ENCODE peak calls at places on chromosomes 1 and 21, in nine cellular contexts. One of them, this sample, is unnamed.

GRCh38 chr21:41466024-41466820 is 40.2 kb downstream of the MX1 start:
- DNase-seq in G401: no peak
- DNase-seq in HCEC 1CT: no peak
- DNase-seq in cardiac fibroblast: no peak
- DNase-seq in NCI-H748 treated with DMSO at 0.1 percent for 48 hours: no peak
- DNase-seq in AG09309: no peak
- DNase-seq in MCF 10A: no peak
- DNase-seq in stimulated activated CD8-positive, alpha-beta memory T cell treated with anti-CD3 and anti-CD28 coated beads, Interleukin-7, amount 100 ng/mL, for 1 hour: no peak
- DNase-seq in AG08395: no peak
- DNase-seq in this sample: no peak

GRCh38 chr21:39094847-39095525 is 88.3 kb downstream of the PSMG1 start:
- DNase-seq in NCI-H748 treated with DMSO at 0.1 percent for 48 hours: no peak
- DNase-seq in stimulated activated CD8-positive, alpha-beta memory T cell treated with anti-CD3 and anti-CD28 coated beads, Interleukin-7, amount 100 ng/mL, for 1 hour: no peak
- DNase-seq in AG08395: no peak
- DNase-seq in G401: no peak
- DNase-seq in MCF 10A: no peak
- DNase-seq in HCEC 1CT: peak
- DNase-seq in AG09309: peak
- DNase-seq in cardiac fibroblast: peak
- DNase-seq in this sample: peak

GRCh38 chr1:229109320-229109761 is 161.6 kb upstream of the RAB4A start:
- DNase-seq in cardiac fibroblast: no peak
- DNase-seq in NCI-H748 treated with DMSO at 0.1 percent for 48 hours: no peak
- DNase-seq in stimulated activated CD8-positive, alpha-beta memory T cell treated with anti-CD3 and anti-CD28 coated beads, Interleukin-7, amount 100 ng/mL, for 1 hour: no peak
- DNase-seq in AG08395: no peak
- DNase-seq in G401: no peak
- DNase-seq in HCEC 1CT: no peak
- DNase-seq in MCF 10A: no peak
- DNase-seq in AG09309: no peak
- DNase-seq in this sample: no peak

GRCh38 chr1:92749024-92749634 is 35.8 kb downstream of the EVI5 start:
- DNase-seq in AG09309: no peak
- DNase-seq in cardiac fibroblast: peak
- DNase-seq in MCF 10A: peak
- DNase-seq in AG08395: peak
- DNase-seq in HCEC 1CT: peak
- DNase-seq in stimulated activated CD8-positive, alpha-beta memory T cell treated with anti-CD3 and anti-CD28 coated beads, Interleukin-7, amount 100 ng/mL, for 1 hour: no peak
- DNase-seq in G401: peak
- DNase-seq in NCI-H748 treated with DMSO at 0.1 percent for 48 hours: peak
- DNase-seq in this sample: peak

GRCh38 chr21:45456014-45456835 is 51.3 kb downstream of the COL18A1 start:
- DNase-seq in cardiac fibroblast: no peak
- DNase-seq in stimulated activated CD8-positive, alpha-beta memory T cell treated with anti-CD3 and anti-CD28 coated beads, Interleukin-7, amount 100 ng/mL, for 1 hour: no peak
- DNase-seq in NCI-H748 treated with DMSO at 0.1 percent for 48 hours: no peak
- DNase-seq in MCF 10A: no peak
- DNase-seq in AG09309: no peak
- DNase-seq in G401: no peak
- DNase-seq in AG08395: no peak
- DNase-seq in HCEC 1CT: no peak
- DNase-seq in this sample: no peak

GRCh38 chr1:54800899-54801759 is at the start of gene TTC22:
- DNase-seq in stimulated activated CD8-positive, alpha-beta memory T cell treated with anti-CD3 and anti-CD28 coated beads, Interleukin-7, amount 100 ng/mL, for 1 hour: peak
- DNase-seq in NCI-H748 treated with DMSO at 0.1 percent for 48 hours: no peak
- DNase-seq in G401: no peak
- DNase-seq in HCEC 1CT: no peak
- DNase-seq in cardiac fibroblast: peak
- DNase-seq in MCF 10A: peak
- DNase-seq in AG08395: peak
- DNase-seq in AG09309: no peak
- DNase-seq in this sample: no peak

GRCh38 chr1:115089443-115090340 is at the start of gene TSPAN2:
- DNase-seq in cardiac fibroblast: peak
- DNase-seq in MCF 10A: no peak
- DNase-seq in HCEC 1CT: peak
- DNase-seq in G401: peak
- DNase-seq in AG08395: peak
- DNase-seq in AG09309: no peak
- DNase-seq in NCI-H748 treated with DMSO at 0.1 percent for 48 hours: peak
- DNase-seq in stimulated activated CD8-positive, alpha-beta memory T cell treated with anti-CD3 and anti-CD28 coated beads, Interleukin-7, amount 100 ng/mL, for 1 hour: peak
- DNase-seq in this sample: no peak

GRCh38 chr1:152160553-152160952 is 1.5 kb upstream of the RPTN start:
- DNase-seq in stimulated activated CD8-positive, alpha-beta memory T cell treated with anti-CD3 and anti-CD28 coated beads, Interleukin-7, amount 100 ng/mL, for 1 hour: no peak
- DNase-seq in AG08395: no peak
- DNase-seq in NCI-H748 treated with DMSO at 0.1 percent for 48 hours: no peak
- DNase-seq in G401: no peak
- DNase-seq in HCEC 1CT: no peak
- DNase-seq in AG09309: no peak
- DNase-seq in cardiac fibroblast: no peak
- DNase-seq in MCF 10A: no peak
- DNase-seq in this sample: no peak

GRCh38 chr1:22790232-22791008 is 79.8 kb downstream of the EPHB2 start:
- DNase-seq in NCI-H748 treated with DMSO at 0.1 percent for 48 hours: no peak
- DNase-seq in stimulated activated CD8-positive, alpha-beta memory T cell treated with anti-CD3 and anti-CD28 coated beads, Interleukin-7, amount 100 ng/mL, for 1 hour: no peak
- DNase-seq in AG08395: no peak
- DNase-seq in HCEC 1CT: no peak
- DNase-seq in cardiac fibroblast: no peak
- DNase-seq in AG09309: no peak
- DNase-seq in MCF 10A: peak
- DNase-seq in G401: no peak
- DNase-seq in this sample: no peak

GRCh38 chr1:177020861-177021589 is 143.5 kb downstream of the ASTN1 start:
- DNase-seq in cardiac fibroblast: no peak
- DNase-seq in HCEC 1CT: no peak
- DNase-seq in AG08395: no peak
- DNase-seq in AG09309: no peak
- DNase-seq in NCI-H748 treated with DMSO at 0.1 percent for 48 hours: no peak
- DNase-seq in MCF 10A: no peak
- DNase-seq in G401: no peak
- DNase-seq in stimulated activated CD8-positive, alpha-beta memory T cell treated with anti-CD3 and anti-CD28 coated beads, Interleukin-7, amount 100 ng/mL, for 1 hour: no peak
- DNase-seq in this sample: no peak

GRCh38 chr1:201714542-201715276 is 114.2 kb upstream of the IPO9 start:
- DNase-seq in NCI-H748 treated with DMSO at 0.1 percent for 48 hours: no peak
- DNase-seq in cardiac fibroblast: peak
- DNase-seq in MCF 10A: peak
- DNase-seq in G401: no peak
- DNase-seq in AG08395: peak
- DNase-seq in stimulated activated CD8-positive, alpha-beta memory T cell treated with anti-CD3 and anti-CD28 coated beads, Interleukin-7, amount 100 ng/mL, for 1 hour: no peak
- DNase-seq in HCEC 1CT: peak
- DNase-seq in AG09309: peak
- DNase-seq in this sample: peak

GRCh38 chr1:216459651-216460200 is 36.5 kb upstream of the USH2A start:
- DNase-seq in G401: no peak
- DNase-seq in NCI-H748 treated with DMSO at 0.1 percent for 48 hours: no peak
- DNase-seq in HCEC 1CT: no peak
- DNase-seq in MCF 10A: no peak
- DNase-seq in AG08395: no peak
- DNase-seq in AG09309: no peak
- DNase-seq in cardiac fibroblast: no peak
- DNase-seq in stimulated activated CD8-positive, alpha-beta memory T cell treated with anti-CD3 and anti-CD28 coated beads, Interleukin-7, amount 100 ng/mL, for 1 hour: no peak
- DNase-seq in this sample: no peak

GRCh38 chr1:153985341-153985912 is 712 bp downstream of the RAB13 start:
- DNase-seq in AG08395: peak
- DNase-seq in MCF 10A: peak
- DNase-seq in G401: no peak
- DNase-seq in AG09309: no peak
- DNase-seq in NCI-H748 treated with DMSO at 0.1 percent for 48 hours: no peak
- DNase-seq in HCEC 1CT: peak
- DNase-seq in stimulated activated CD8-positive, alpha-beta memory T cell treated with anti-CD3 and anti-CD28 coated beads, Interleukin-7, amount 100 ng/mL, for 1 hour: no peak
- DNase-seq in cardiac fibroblast: peak
- DNase-seq in this sample: peak

GRCh38 chr1:101187287-101187686 is 49.5 kb upstream of the S1PR1 start:
- DNase-seq in MCF 10A: no peak
- DNase-seq in AG09309: no peak
- DNase-seq in stimulated activated CD8-positive, alpha-beta memory T cell treated with anti-CD3 and anti-CD28 coated beads, Interleukin-7, amount 100 ng/mL, for 1 hour: no peak
- DNase-seq in G401: no peak
- DNase-seq in HCEC 1CT: peak
- DNase-seq in NCI-H748 treated with DMSO at 0.1 percent for 48 hours: no peak
- DNase-seq in cardiac fibroblast: peak
- DNase-seq in AG08395: no peak
- DNase-seq in this sample: no peak

GRCh38 chr1:70017770-70018169 is 187.6 kb downstream of the LRRC40 start:
- DNase-seq in AG08395: no peak
- DNase-seq in G401: no peak
- DNase-seq in MCF 10A: no peak
- DNase-seq in AG09309: no peak
- DNase-seq in cardiac fibroblast: peak
- DNase-seq in stimulated activated CD8-positive, alpha-beta memory T cell treated with anti-CD3 and anti-CD28 coated beads, Interleukin-7, amount 100 ng/mL, for 1 hour: no peak
- DNase-seq in NCI-H748 treated with DMSO at 0.1 percent for 48 hours: no peak
- DNase-seq in HCEC 1CT: peak
- DNase-seq in this sample: no peak

GRCh38 chr21:21188513-21189188 is 190.4 kb downstream of the NCAM2 start:
- DNase-seq in G401: no peak
- DNase-seq in cardiac fibroblast: peak
- DNase-seq in stimulated activated CD8-positive, alpha-beta memory T cell treated with anti-CD3 and anti-CD28 coated beads, Interleukin-7, amount 100 ng/mL, for 1 hour: no peak
- DNase-seq in HCEC 1CT: no peak
- DNase-seq in NCI-H748 treated with DMSO at 0.1 percent for 48 hours: no peak
- DNase-seq in MCF 10A: no peak
- DNase-seq in AG09309: no peak
- DNase-seq in AG08395: no peak
- DNase-seq in this sample: no peak

GRCh38 chr1:234631721-234632125 is 21.7 kb upstream of the IRF2BP2 start:
- DNase-seq in cardiac fibroblast: peak
- DNase-seq in HCEC 1CT: peak
- DNase-seq in stimulated activated CD8-positive, alpha-beta memory T cell treated with anti-CD3 and anti-CD28 coated beads, Interleukin-7, amount 100 ng/mL, for 1 hour: no peak
- DNase-seq in AG08395: peak
- DNase-seq in AG09309: no peak
- DNase-seq in G401: no peak
- DNase-seq in MCF 10A: peak
- DNase-seq in NCI-H748 treated with DMSO at 0.1 percent for 48 hours: no peak
- DNase-seq in this sample: peak

GRCh38 chr1:215887618-215888017 is 320.5 kb downstream of the KCTD3 start:
- DNase-seq in AG09309: no peak
- DNase-seq in NCI-H748 treated with DMSO at 0.1 percent for 48 hours: no peak
- DNase-seq in MCF 10A: no peak
- DNase-seq in stimulated activated CD8-positive, alpha-beta memory T cell treated with anti-CD3 and anti-CD28 coated beads, Interleukin-7, amount 100 ng/mL, for 1 hour: no peak
- DNase-seq in AG08395: no peak
- DNase-seq in cardiac fibroblast: no peak
- DNase-seq in HCEC 1CT: no peak
- DNase-seq in G401: peak
- DNase-seq in this sample: no peak

GRCh38 chr1:166570954-166571353 is 268.3 kb upstream of the POGK start:
- DNase-seq in AG08395: no peak
- DNase-seq in NCI-H748 treated with DMSO at 0.1 percent for 48 hours: no peak
- DNase-seq in stimulated activated CD8-positive, alpha-beta memory T cell treated with anti-CD3 and anti-CD28 coated beads, Interleukin-7, amount 100 ng/mL, for 1 hour: no peak
- DNase-seq in HCEC 1CT: no peak
- DNase-seq in AG09309: no peak
- DNase-seq in MCF 10A: no peak
- DNase-seq in cardiac fibroblast: no peak
- DNase-seq in G401: no peak
- DNase-seq in this sample: no peak

GRCh38 chr1:247104965-247105364 is 809 bp upstream of the ZNF669 start:
- DNase-seq in AG08395: no peak
- DNase-seq in cardiac fibroblast: no peak
- DNase-seq in stimulated activated CD8-positive, alpha-beta memory T cell treated with anti-CD3 and anti-CD28 coated beads, Interleukin-7, amount 100 ng/mL, for 1 hour: no peak
- DNase-seq in G401: no peak
- DNase-seq in NCI-H748 treated with DMSO at 0.1 percent for 48 hours: no peak
- DNase-seq in HCEC 1CT: no peak
- DNase-seq in AG09309: no peak
- DNase-seq in MCF 10A: no peak
- DNase-seq in this sample: no peak

GRCh38 chr1:228036701-228037231 is 30.0 kb downstream of the WNT3A start:
- DNase-seq in cardiac fibroblast: no peak
- DNase-seq in MCF 10A: no peak
- DNase-seq in AG09309: no peak
- DNase-seq in HCEC 1CT: no peak
- DNase-seq in AG08395: no peak
- DNase-seq in NCI-H748 treated with DMSO at 0.1 percent for 48 hours: no peak
- DNase-seq in stimulated activated CD8-positive, alpha-beta memory T cell treated with anti-CD3 and anti-CD28 coated beads, Interleukin-7, amount 100 ng/mL, for 1 hour: no peak
- DNase-seq in G401: no peak
- DNase-seq in this sample: no peak

GRCh38 chr1:247147781-247148180 is 24.0 kb downstream of the ZNF124 start:
- DNase-seq in MCF 10A: no peak
- DNase-seq in stimulated activated CD8-positive, alpha-beta memory T cell treated with anti-CD3 and anti-CD28 coated beads, Interleukin-7, amount 100 ng/mL, for 1 hour: no peak
- DNase-seq in AG09309: no peak
- DNase-seq in G401: no peak
- DNase-seq in HCEC 1CT: no peak
- DNase-seq in NCI-H748 treated with DMSO at 0.1 percent for 48 hours: no peak
- DNase-seq in AG08395: no peak
- DNase-seq in cardiac fibroblast: no peak
- DNase-seq in this sample: no peak

GRCh38 chr1:202029171-202029665 is 18.8 kb downstream of the ELF3 start:
- DNase-seq in NCI-H748 treated with DMSO at 0.1 percent for 48 hours: peak
- DNase-seq in G401: no peak
- DNase-seq in AG08395: peak
- DNase-seq in AG09309: peak
- DNase-seq in MCF 10A: peak
- DNase-seq in cardiac fibroblast: peak
- DNase-seq in HCEC 1CT: peak
- DNase-seq in stimulated activated CD8-positive, alpha-beta memory T cell treated with anti-CD3 and anti-CD28 coated beads, Interleukin-7, amount 100 ng/mL, for 1 hour: no peak
- DNase-seq in this sample: peak

GRCh38 chr1:167819849-167820683 is 93.9 kb downstream of the ADCY10 start:
- DNase-seq in stimulated activated CD8-positive, alpha-beta memory T cell treated with anti-CD3 and anti-CD28 coated beads, Interleukin-7, amount 100 ng/mL, for 1 hour: no peak
- DNase-seq in AG09309: peak
- DNase-seq in NCI-H748 treated with DMSO at 0.1 percent for 48 hours: peak
- DNase-seq in AG08395: peak
- DNase-seq in G401: peak
- DNase-seq in MCF 10A: peak
- DNase-seq in HCEC 1CT: peak
- DNase-seq in cardiac fibroblast: peak
- DNase-seq in this sample: peak

GRCh38 chr1:43947061-43947889 is 525 bp downstream of the IPO13 start:
- DNase-seq in AG09309: no peak
- DNase-seq in stimulated activated CD8-positive, alpha-beta memory T cell treated with anti-CD3 and anti-CD28 coated beads, Interleukin-7, amount 100 ng/mL, for 1 hour: no peak
- DNase-seq in MCF 10A: no peak
- DNase-seq in NCI-H748 treated with DMSO at 0.1 percent for 48 hours: no peak
- DNase-seq in G401: peak
- DNase-seq in AG08395: no peak
- DNase-seq in cardiac fibroblast: no peak
- DNase-seq in HCEC 1CT: no peak
- DNase-seq in this sample: no peak

GRCh38 chr1:172870901-172871606 is 179.7 kb downstream of the TNFSF18 start:
- DNase-seq in G401: no peak
- DNase-seq in MCF 10A: no peak
- DNase-seq in AG08395: peak
- DNase-seq in HCEC 1CT: peak
- DNase-seq in AG09309: no peak
- DNase-seq in NCI-H748 treated with DMSO at 0.1 percent for 48 hours: no peak
- DNase-seq in cardiac fibroblast: peak
- DNase-seq in stimulated activated CD8-positive, alpha-beta memory T cell treated with anti-CD3 and anti-CD28 coated beads, Interleukin-7, amount 100 ng/mL, for 1 hour: no peak
- DNase-seq in this sample: peak

GRCh38 chr1:200872446-200873115 is at the start of gene GPR25:
- DNase-seq in MCF 10A: no peak
- DNase-seq in G401: no peak
- DNase-seq in cardiac fibroblast: no peak
- DNase-seq in AG09309: no peak
- DNase-seq in NCI-H748 treated with DMSO at 0.1 percent for 48 hours: no peak
- DNase-seq in HCEC 1CT: no peak
- DNase-seq in stimulated activated CD8-positive, alpha-beta memory T cell treated with anti-CD3 and anti-CD28 coated beads, Interleukin-7, amount 100 ng/mL, for 1 hour: no peak
- DNase-seq in AG08395: no peak
- DNase-seq in this sample: no peak

GRCh38 chr21:42614811-42615342 is 38.5 kb upstream of the PDE9A start:
- DNase-seq in stimulated activated CD8-positive, alpha-beta memory T cell treated with anti-CD3 and anti-CD28 coated beads, Interleukin-7, amount 100 ng/mL, for 1 hour: no peak
- DNase-seq in MCF 10A: peak
- DNase-seq in cardiac fibroblast: no peak
- DNase-seq in NCI-H748 treated with DMSO at 0.1 percent for 48 hours: no peak
- DNase-seq in AG09309: no peak
- DNase-seq in G401: peak
- DNase-seq in AG08395: no peak
- DNase-seq in HCEC 1CT: no peak
- DNase-seq in this sample: no peak

GRCh38 chr1:240906477-240906876 is 294.5 kb upstream of the GREM2 start:
- DNase-seq in NCI-H748 treated with DMSO at 0.1 percent for 48 hours: peak
- DNase-seq in cardiac fibroblast: peak
- DNase-seq in MCF 10A: peak
- DNase-seq in HCEC 1CT: no peak
- DNase-seq in G401: peak
- DNase-seq in stimulated activated CD8-positive, alpha-beta memory T cell treated with anti-CD3 and anti-CD28 coated beads, Interleukin-7, amount 100 ng/mL, for 1 hour: no peak
- DNase-seq in AG09309: no peak
- DNase-seq in AG08395: no peak
- DNase-seq in this sample: no peak

GRCh38 chr1:226679853-226680516 is 59.1 kb downstream of the ITPKB start:
- DNase-seq in stimulated activated CD8-positive, alpha-beta memory T cell treated with anti-CD3 and anti-CD28 coated beads, Interleukin-7, amount 100 ng/mL, for 1 hour: peak
- DNase-seq in NCI-H748 treated with DMSO at 0.1 percent for 48 hours: no peak
- DNase-seq in AG09309: no peak
- DNase-seq in HCEC 1CT: peak
- DNase-seq in AG08395: peak
- DNase-seq in G401: peak
- DNase-seq in cardiac fibroblast: peak
- DNase-seq in MCF 10A: no peak
- DNase-seq in this sample: peak

GRCh38 chr1:82625562-82625961 is 824.8 kb downstream of the ADGRL2 start:
- DNase-seq in AG09309: no peak
- DNase-seq in MCF 10A: no peak
- DNase-seq in HCEC 1CT: no peak
- DNase-seq in stimulated activated CD8-positive, alpha-beta memory T cell treated with anti-CD3 and anti-CD28 coated beads, Interleukin-7, amount 100 ng/mL, for 1 hour: no peak
- DNase-seq in NCI-H748 treated with DMSO at 0.1 percent for 48 hours: no peak
- DNase-seq in G401: no peak
- DNase-seq in AG08395: no peak
- DNase-seq in cardiac fibroblast: no peak
- DNase-seq in this sample: no peak